ENCODE peak calls at places on chromosome 15, in eight cellular contexts. A is H7; D is AG10803; K is nephron progenitor cell; O is stimulated activated naive CD8-positive, alpha-beta T cell treated with anti-CD3 and anti-CD28 coated beads, Interleukin-15, Interleukin-2, amounts not matched to agents 100 U/mL and 50 U/mL, for 24 hours; V is stimulated activated CD4-positive, alpha-beta T cell treated with anti-CD3 and anti-CD28 coated beads, Interleukin-12 subunit alpha, Interleukin-12 subunit beta, amount 100 ng/mL, for 48 hours; R is CD8-positive, alpha-beta T cell; S is AG20443. X is an unnamed sample.

GRCh38 chr15:25178835-25179672 is 224.3 kb downstream of the SNRPN start:
- DNase-seq in A (peak), D (no peak), K (no peak), O (no peak), V (no peak), R (peak), S (no peak), X (no peak)

GRCh38 chr15:52408823-52409222 is 113.2 kb upstream of the MYO5C start:
- DNase-seq in A (no peak), D (no peak), K (no peak), O (no peak), V (no peak), R (no peak), S (no peak), X (no peak)

GRCh38 chr15:73345658-73346057 is 23.1 kb downstream of the HCN4 start:
- DNase-seq in A (no peak), D (no peak), K (no peak), O (no peak), V (no peak), R (no peak), S (no peak), X (peak)

GRCh38 chr15:92438471-92438870 is 44.8 kb downstream of the ST8SIA2 start:
- DNase-seq in A (no peak), D (no peak), K (no peak), O (no peak), V (no peak), R (no peak), S (no peak), X (no peak)

GRCh38 chr15:80480909-80481308 is 76.7 kb downstream of the ARNT2 start:
- DNase-seq in A (no peak), D (peak), K (no peak), O (no peak), V (no peak), R (no peak), S (peak), X (no peak)

GRCh38 chr15:62050118-62050517 is 10.1 kb downstream of the VPS13C start:
- DNase-seq in A (no peak), D (no peak), K (no peak), O (no peak), V (no peak), R (no peak), S (no peak), X (no peak)

GRCh38 chr15:73894133-73894814 is 20.9 kb downstream of the TBC1D21 start:
- DNase-seq in A (no peak), D (no peak), K (no peak), O (no peak), V (no peak), R (no peak), S (no peak), X (no peak)

GRCh38 chr15:45409596-45409995 is 31.3 kb upstream of the GATM start:
- DNase-seq in A (no peak), D (no peak), K (no peak), O (no peak), V (no peak), R (no peak), S (no peak), X (no peak)

GRCh38 chr15:77504310-77504709 is 83.6 kb downstream of the HMG20A start:
- DNase-seq in A (no peak), D (no peak), K (no peak), O (no peak), V (no peak), R (no peak), S (no peak), X (peak)

GRCh38 chr15:65653341-65653740 is 31.6 kb downstream of the SLC24A1 start:
- DNase-seq in A (no peak), D (peak), K (no peak), O (no peak), V (no peak), R (no peak), S (peak), X (no peak)

GRCh38 chr15:69902414-69903062 is 195.2 kb downstream of the TLE3 start:
- DNase-seq in A (no peak), D (no peak), K (no peak), O (no peak), V (no peak), R (no peak), S (no peak), X (no peak)

GRCh38 chr15:29736745-29737023 is 85.6 kb downstream of the TJP1 start:
- DNase-seq in A (no peak), D (peak), K (no peak), O (no peak), V (no peak), R (no peak), S (peak), X (no peak)

GRCh38 chr15:96285715-96286367 is 44.7 kb upstream of the NR2F2 start:
- DNase-seq in A (no peak), D (no peak), K (no peak), O (no peak), V (no peak), R (no peak), S (no peak), X (no peak)

GRCh38 chr15:70424937-70425411 is 327.3 kb upstream of the TLE3 start:
- DNase-seq in A (no peak), D (no peak), K (no peak), O (peak), V (peak), R (no peak), S (no peak), X (no peak)

GRCh38 chr15:75059607-75060006 is 36.2 kb downstream of the PPCDC start:
- DNase-seq in A (no peak), D (no peak), K (no peak), O (no peak), V (no peak), R (no peak), S (no peak), X (no peak)

GRCh38 chr15:61157933-61158332 is 71.2 kb downstream of the RORA start:
- DNase-seq in A (no peak), D (peak), K (no peak), O (no peak), V (no peak), R (no peak), S (peak), X (no peak)

GRCh38 chr15:99439524-99439835 is 126.3 kb upstream of the MEF2A start:
- DNase-seq in A (no peak), D (no peak), K (no peak), O (no peak), V (no peak), R (peak), S (no peak), X (no peak)

GRCh38 chr15:84881520-84881830 is 3.0 kb upstream of the SLC28A1 start:
- DNase-seq in A (no peak), D (no peak), K (no peak), O (no peak), V (no peak), R (no peak), S (no peak), X (no peak)

GRCh38 chr15:22952826-22953579 is 27.2 kb downstream of the CYFIP1 start:
- DNase-seq in A (peak), D (peak), K (no peak), O (no peak), V (no peak), R (no peak), S (peak), X (peak)

GRCh38 chr15:52673312-52673711 is 5.9 kb downstream of the ATOSA start:
- DNase-seq in A (no peak), D (no peak), K (no peak), O (no peak), V (no peak), R (no peak), S (no peak), X (no peak)

GRCh38 chr15:58748787-58749531 is 548 bp downstream of the ADAM10 start:
- DNase-seq in A (peak), D (peak), K (peak), O (peak), V (no peak), R (peak), S (peak), X (peak)

GRCh38 chr15:29289179-29289578 is 19.6 kb upstream of the NSMCE3 start:
- DNase-seq in A (no peak), D (no peak), K (no peak), O (no peak), V (no peak), R (no peak), S (no peak), X (no peak)

GRCh38 chr15:35886765-35887164 is 340.8 kb upstream of the DPH6 start:
- DNase-seq in A (no peak), D (peak), K (no peak), O (no peak), V (no peak), R (no peak), S (no peak), X (no peak)

GRCh38 chr15:67189326-67190051 is 65.0 kb downstream of the AAGAB start:
- DNase-seq in A (no peak), D (peak), K (no peak), O (no peak), V (no peak), R (no peak), S (peak), X (no peak)

GRCh38 chr15:59453474-59454215 is 15.7 kb downstream of the FAM81A start:
- DNase-seq in A (no peak), D (no peak), K (no peak), O (no peak), V (no peak), R (no peak), S (no peak), X (no peak)

GRCh38 chr15:81908111-81908510 is 137.7 kb downstream of the MEX3B start:
- DNase-seq in A (no peak), D (no peak), K (no peak), O (no peak), V (no peak), R (no peak), S (no peak), X (no peak)